ENCODE peak calls at places on chromosomes 7 and 10, in six cellular contexts. One of them, this sample, is unnamed.

GRCh38 chr7:19971941-19972340 is 198.5 kb upstream of the TMEM196 start:
- DNase-seq in IMR-90: no peak
- DNase-seq in ascending aorta: no peak
- DNase-seq in psoas muscle: no peak
- DNase-seq in stomach: no peak
- DNase-seq in lower lobe of right lung: no peak
- DNase-seq in this sample: no peak

GRCh38 chr10:110746254-110746826 is 102.2 kb downstream of the RBM20 start:
- DNase-seq in IMR-90: peak; percentile 71
- DNase-seq in ascending aorta: no peak
- DNase-seq in psoas muscle: peak; percentile 57
- DNase-seq in stomach: peak; percentile 71
- DNase-seq in lower lobe of right lung: no peak
- DNase-seq in this sample: no peak

GRCh38 chr7:30846378-30846777 is 65.3 kb upstream of the AQP1 start:
- DNase-seq in IMR-90: no peak
- DNase-seq in ascending aorta: no peak
- DNase-seq in psoas muscle: no peak
- DNase-seq in stomach: peak; percentile 61
- DNase-seq in lower lobe of right lung: peak; percentile 85
- DNase-seq in this sample: peak; percentile 87

GRCh38 chr7:100547872-100548271 is 8.9 kb downstream of the AGFG2 start:
- DNase-seq in IMR-90: no peak
- DNase-seq in ascending aorta: no peak
- DNase-seq in psoas muscle: no peak
- DNase-seq in stomach: no peak
- DNase-seq in lower lobe of right lung: no peak
- DNase-seq in this sample: no peak

GRCh38 chr7:134070673-134071072 is 56.5 kb upstream of the LRGUK start:
- DNase-seq in IMR-90: no peak
- DNase-seq in ascending aorta: no peak
- DNase-seq in psoas muscle: no peak
- DNase-seq in stomach: no peak
- DNase-seq in lower lobe of right lung: no peak
- DNase-seq in this sample: no peak

GRCh38 chr7:111650456-111650999 is 88.2 kb upstream of the IMMP2L start:
- DNase-seq in IMR-90: peak; percentile 17
- DNase-seq in ascending aorta: no peak
- DNase-seq in psoas muscle: no peak
- DNase-seq in stomach: no peak
- DNase-seq in lower lobe of right lung: no peak
- DNase-seq in this sample: no peak

GRCh38 chr7:54843961-54844360 is 85.0 kb upstream of the SEC61G start:
- DNase-seq in IMR-90: no peak
- DNase-seq in ascending aorta: no peak
- DNase-seq in psoas muscle: no peak
- DNase-seq in stomach: no peak
- DNase-seq in lower lobe of right lung: no peak
- DNase-seq in this sample: no peak

GRCh38 chr10:13536674-13537366 is 8.0 kb upstream of the BEND7 start:
- DNase-seq in IMR-90: peak; percentile 41
- DNase-seq in ascending aorta: no peak
- DNase-seq in psoas muscle: peak; percentile 62
- DNase-seq in stomach: peak; percentile 67
- DNase-seq in lower lobe of right lung: peak; percentile 56
- DNase-seq in this sample: no peak

GRCh38 chr10:125556884-125557283 is 126.1 kb downstream of the TEX36 start:
- DNase-seq in IMR-90: no peak
- DNase-seq in ascending aorta: no peak
- DNase-seq in psoas muscle: no peak
- DNase-seq in stomach: no peak
- DNase-seq in lower lobe of right lung: no peak
- DNase-seq in this sample: no peak

GRCh38 chr7:15015545-15016314 is 113.2 kb upstream of the DGKB start:
- DNase-seq in IMR-90: peak; percentile 49
- DNase-seq in ascending aorta: no peak
- DNase-seq in psoas muscle: no peak
- DNase-seq in stomach: peak; percentile 27
- DNase-seq in lower lobe of right lung: no peak
- DNase-seq in this sample: no peak

GRCh38 chr10:121324678-121325213 is 273.5 kb downstream of the FGFR2 start:
- DNase-seq in IMR-90: no peak
- DNase-seq in ascending aorta: no peak
- DNase-seq in psoas muscle: no peak
- DNase-seq in stomach: no peak
- DNase-seq in lower lobe of right lung: no peak
- DNase-seq in this sample: no peak

GRCh38 chr7:130358471-130358870 is 13.9 kb downstream of the CPA5 start:
- DNase-seq in IMR-90: no peak
- DNase-seq in ascending aorta: no peak
- DNase-seq in psoas muscle: no peak
- DNase-seq in stomach: no peak
- DNase-seq in lower lobe of right lung: no peak
- DNase-seq in this sample: peak; percentile 5

GRCh38 chr7:149772821-149773425 is 465 bp downstream of the ZNF467 start:
- DNase-seq in IMR-90: no peak
- DNase-seq in ascending aorta: no peak
- DNase-seq in psoas muscle: no peak
- DNase-seq in stomach: peak; percentile 44
- DNase-seq in lower lobe of right lung: peak; percentile 66
- DNase-seq in this sample: peak; percentile 79

GRCh38 chr7:151780626-151781025 is 96.3 kb downstream of the PRKAG2 start:
- DNase-seq in IMR-90: peak; percentile 8
- DNase-seq in ascending aorta: no peak
- DNase-seq in psoas muscle: no peak
- DNase-seq in stomach: no peak
- DNase-seq in lower lobe of right lung: no peak
- DNase-seq in this sample: no peak

GRCh38 chr10:60414877-60415585 is 25.4 kb upstream of the ANK3 start:
- DNase-seq in IMR-90: peak; percentile 92
- DNase-seq in ascending aorta: no peak
- DNase-seq in psoas muscle: no peak
- DNase-seq in stomach: no peak
- DNase-seq in lower lobe of right lung: no peak
- DNase-seq in this sample: no peak

GRCh38 chr7:53336133-53336532 is 300.7 kb downstream of the POM121L12 start:
- DNase-seq in IMR-90: no peak
- DNase-seq in ascending aorta: no peak
- DNase-seq in psoas muscle: no peak
- DNase-seq in stomach: no peak
- DNase-seq in lower lobe of right lung: no peak
- DNase-seq in this sample: no peak

GRCh38 chr10:52956451-52956850 is 183.9 kb upstream of the MBL2 start:
- DNase-seq in IMR-90: peak; percentile 20
- DNase-seq in ascending aorta: no peak
- DNase-seq in psoas muscle: no peak
- DNase-seq in stomach: no peak
- DNase-seq in lower lobe of right lung: no peak
- DNase-seq in this sample: no peak

GRCh38 chr10:3353235-3353634 is 180.7 kb upstream of the PITRM1 start:
- DNase-seq in IMR-90: no peak
- DNase-seq in ascending aorta: no peak
- DNase-seq in psoas muscle: no peak
- DNase-seq in stomach: no peak
- DNase-seq in lower lobe of right lung: no peak
- DNase-seq in this sample: no peak

GRCh38 chr7:141057788-141058187 is 16.1 kb upstream of the TMEM178B start:
- DNase-seq in IMR-90: no peak
- DNase-seq in ascending aorta: no peak
- DNase-seq in psoas muscle: no peak
- DNase-seq in stomach: no peak
- DNase-seq in lower lobe of right lung: no peak
- DNase-seq in this sample: no peak
- H3K27ac ChIP-seq in IMR-90: no peak overlapping the region
- H3K27ac ChIP-seq in ascending aorta: no peak overlapping the region
- H3K27ac ChIP-seq in psoas muscle: no peak overlapping the region
- H3K27ac ChIP-seq in stomach: no peak overlapping the region
- H3K27ac ChIP-seq in lower lobe of right lung: no peak overlapping the region
- H3K27ac ChIP-seq in this sample: no peak overlapping the region

GRCh38 chr10:77877461-77878344 is 48.9 kb downstream of the DLG5 start:
- DNase-seq in IMR-90: peak; percentile 82
- DNase-seq in ascending aorta: no peak
- DNase-seq in psoas muscle: peak; percentile 82
- DNase-seq in stomach: peak; percentile 44
- DNase-seq in lower lobe of right lung: no peak
- DNase-seq in this sample: no peak
- TF ChIP-seq CTCF in IMR-90: no peak
- TF ChIP-seq CTCF in ascending aorta: no peak
- TF ChIP-seq CTCF in psoas muscle: no peak
- TF ChIP-seq CTCF in stomach: no peak
- TF ChIP-seq CTCF in lower lobe of right lung: peak; percentile 15
- TF ChIP-seq CTCF in this sample: no peak

GRCh38 chr10:97849101-97849490 is 547 bp upstream of the GOLGA7B start:
- DNase-seq in IMR-90: no peak
- DNase-seq in ascending aorta: no peak
- DNase-seq in psoas muscle: no peak
- DNase-seq in stomach: no peak
- DNase-seq in lower lobe of right lung: no peak
- DNase-seq in this sample: peak; percentile 55
- H3K27me3 ChIP-seq in IMR-90: peaks cover 35% of the 10 kb centered on the region
- H3K27me3 ChIP-seq in ascending aorta: no peaks in the 10 kb centered on the region
- H3K27me3 ChIP-seq in psoas muscle: no peaks in the 10 kb centered on the region
- H3K27me3 ChIP-seq in stomach: no peaks in the 10 kb centered on the region
- H3K27me3 ChIP-seq in lower lobe of right lung: peaks cover 30% of the 10 kb centered on the region
- H3K27me3 ChIP-seq in this sample: peaks cover 16% of the 10 kb centered on the region

GRCh38 chr10:128803790-128804189 is 663.3 kb upstream of the MGMT start:
- DNase-seq in IMR-90: no peak
- DNase-seq in ascending aorta: no peak
- DNase-seq in psoas muscle: no peak
- DNase-seq in stomach: no peak
- DNase-seq in lower lobe of right lung: no peak
- DNase-seq in this sample: no peak
- H3K27ac ChIP-seq in IMR-90: no peak overlapping the region
- H3K27ac ChIP-seq in ascending aorta: no peak overlapping the region
- H3K27ac ChIP-seq in psoas muscle: no peak overlapping the region
- H3K27ac ChIP-seq in stomach: no peak overlapping the region
- H3K27ac ChIP-seq in lower lobe of right lung: no peak overlapping the region
- H3K27ac ChIP-seq in this sample: no peak overlapping the region

GRCh38 chr10:93973748-93974445 is 19.8 kb upstream of the PLCE1 start:
- DNase-seq in IMR-90: no peak
- DNase-seq in ascending aorta: no peak
- DNase-seq in psoas muscle: no peak
- DNase-seq in stomach: no peak
- DNase-seq in lower lobe of right lung: no peak
- DNase-seq in this sample: no peak

GRCh38 chr10:93980486-93980885 is 13.2 kb upstream of the PLCE1 start:
- DNase-seq in IMR-90: no peak
- DNase-seq in ascending aorta: no peak
- DNase-seq in psoas muscle: no peak
- DNase-seq in stomach: no peak
- DNase-seq in lower lobe of right lung: no peak
- DNase-seq in this sample: no peak

DNA sequence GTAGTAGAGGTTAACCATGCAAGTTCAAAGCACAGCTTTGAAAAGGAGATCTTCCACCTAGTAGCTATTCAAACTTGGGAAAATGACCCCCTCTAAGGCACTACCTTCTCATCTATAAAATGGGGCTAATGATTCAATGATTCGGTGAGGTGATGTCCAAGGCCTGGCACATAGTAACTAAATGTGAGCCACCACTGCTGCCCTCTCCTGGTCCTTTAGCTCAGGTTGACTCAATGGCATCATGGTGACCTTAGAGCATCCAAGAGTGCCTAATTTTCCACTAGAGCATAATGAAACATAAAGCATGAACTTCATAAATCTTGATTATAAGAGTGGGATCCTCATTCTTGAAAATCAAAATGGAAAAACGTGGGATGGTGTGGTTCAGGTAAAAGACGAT is 16.3 kb upstream of the PLCE1 start:
- DNase-seq in IMR-90: no peak
- DNase-seq in ascending aorta: no peak
- DNase-seq in psoas muscle: no peak
- DNase-seq in stomach: no peak
- DNase-seq in lower lobe of right lung: no peak
- DNase-seq in this sample: no peak
- TF ChIP-seq CTCF in IMR-90: no peak
- TF ChIP-seq CTCF in ascending aorta: no peak
- TF ChIP-seq CTCF in psoas muscle: no peak
- TF ChIP-seq CTCF in stomach: no peak
- TF ChIP-seq CTCF in lower lobe of right lung: no peak
- TF ChIP-seq CTCF in this sample: no peak

DNA sequence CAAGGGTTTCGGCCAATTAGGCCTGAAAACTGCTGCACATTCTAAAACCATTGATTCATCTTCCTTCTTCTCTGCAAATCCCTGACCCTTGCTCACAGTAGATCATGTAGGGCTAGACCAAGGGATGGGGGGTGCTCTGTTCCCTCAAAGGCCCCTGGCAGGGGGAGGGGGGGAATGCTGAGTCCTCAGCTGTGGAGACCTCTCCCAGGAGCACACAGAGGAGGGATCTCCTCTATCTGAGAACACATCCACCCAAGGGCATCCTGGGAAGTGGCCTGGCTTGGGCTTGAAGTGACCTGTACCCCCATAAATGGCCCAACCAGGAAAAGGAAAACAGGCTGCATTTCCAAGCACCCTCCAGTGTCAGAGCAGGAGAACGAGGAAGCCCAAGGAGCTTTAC is 1.0 kb upstream of the CDHR1 start:
- DNase-seq in IMR-90: no peak
- DNase-seq in ascending aorta: no peak
- DNase-seq in psoas muscle: no peak
- DNase-seq in stomach: no peak
- DNase-seq in lower lobe of right lung: no peak
- DNase-seq in this sample: peak; percentile 31
- H3K27me3 ChIP-seq in IMR-90: peaks cover 50% of the 10 kb centered on the region
- H3K27me3 ChIP-seq in ascending aorta: no peaks in the 10 kb centered on the region
- H3K27me3 ChIP-seq in psoas muscle: peaks cover 20% of the 10 kb centered on the region
- H3K27me3 ChIP-seq in stomach: no peaks in the 10 kb centered on the region
- H3K27me3 ChIP-seq in lower lobe of right lung: peaks cover 51% of the 10 kb centered on the region
- H3K27me3 ChIP-seq in this sample: peaks cover 44% of the 10 kb centered on the region

GRCh38 chr7:37552021-37552420 is 103.4 kb upstream of the ELMO1 start:
- DNase-seq in IMR-90: no peak
- DNase-seq in ascending aorta: no peak
- DNase-seq in psoas muscle: no peak
- DNase-seq in stomach: no peak
- DNase-seq in lower lobe of right lung: no peak
- DNase-seq in this sample: no peak
- H3K27ac ChIP-seq in IMR-90: no peak overlapping the region
- H3K27ac ChIP-seq in ascending aorta: no peak overlapping the region
- H3K27ac ChIP-seq in psoas muscle: no peak overlapping the region
- H3K27ac ChIP-seq in stomach: no peak overlapping the region
- H3K27ac ChIP-seq in lower lobe of right lung: no peak overlapping the region
- H3K27ac ChIP-seq in this sample: no peak overlapping the region

GRCh38 chr10:129513312-129513711 is 46.3 kb downstream of the MGMT start:
- DNase-seq in IMR-90: no peak
- DNase-seq in ascending aorta: no peak
- DNase-seq in psoas muscle: no peak
- DNase-seq in stomach: no peak
- DNase-seq in lower lobe of right lung: no peak
- DNase-seq in this sample: no peak
- TF ChIP-seq CTCF in IMR-90: no peak
- TF ChIP-seq CTCF in ascending aorta: no peak
- TF ChIP-seq CTCF in psoas muscle: no peak
- TF ChIP-seq CTCF in stomach: no peak
- TF ChIP-seq CTCF in lower lobe of right lung: no peak
- TF ChIP-seq CTCF in this sample: no peak

GRCh38 chr10:92929896-92930295 is 81.6 kb downstream of the EXOC6 start:
- DNase-seq in IMR-90: no peak
- DNase-seq in ascending aorta: no peak
- DNase-seq in psoas muscle: no peak
- DNase-seq in stomach: no peak
- DNase-seq in lower lobe of right lung: no peak
- DNase-seq in this sample: no peak
- H3K27me3 ChIP-seq in IMR-90: no peaks in the 10 kb centered on the region
- H3K27me3 ChIP-seq in ascending aorta: no peaks in the 10 kb centered on the region
- H3K27me3 ChIP-seq in psoas muscle: no peaks in the 10 kb centered on the region
- H3K27me3 ChIP-seq in stomach: no peaks in the 10 kb centered on the region
- H3K27me3 ChIP-seq in lower lobe of right lung: no peaks in the 10 kb centered on the region
- H3K27me3 ChIP-seq in this sample: no peaks in the 10 kb centered on the region

GRCh38 chr7:45044333-45044732 is 44.3 kb downstream of the CCM2 start:
- DNase-seq in IMR-90: no peak
- DNase-seq in ascending aorta: no peak
- DNase-seq in psoas muscle: no peak
- DNase-seq in stomach: no peak
- DNase-seq in lower lobe of right lung: no peak
- DNase-seq in this sample: no peak
- H3K27ac ChIP-seq in IMR-90: no peak overlapping the region
- H3K27ac ChIP-seq in ascending aorta: no peak overlapping the region
- H3K27ac ChIP-seq in psoas muscle: no peak overlapping the region
- H3K27ac ChIP-seq in stomach: no peak overlapping the region
- H3K27ac ChIP-seq in lower lobe of right lung: no peak overlapping the region
- H3K27ac ChIP-seq in this sample: no peak overlapping the region